ENCODE peak calls at places on chromosomes 2 and 18, in four cellular contexts. G is WTC11, D is HepG2, X is K562. I is an unnamed sample.

GRCh38 chr2:1046067-1046466 is 95.4 kb downstream of the SNTG2 start:
- DNase-seq in G (no peak), D (no peak), X (no peak), I (no peak)

GRCh38 chr18:32772580-32773186 is at the start of gene KLHL14:
- DNase-seq in G (no peak), D (no peak), X (no peak), I (no peak)

GRCh38 chr2:236712304-236712703 is 142.7 kb downstream of the ACKR3 start:
- DNase-seq in G (no peak), D (no peak), X (no peak), I (no peak)

GRCh38 chr18:35406666-35407065 is 29.5 kb upstream of the ZNF396 start:
- DNase-seq in G (no peak), D (no peak), X (no peak), I (no peak)

GRCh38 chr2:85997016-85997970 is 108.4 kb downstream of the POLR1A start:
- DNase-seq in G (no peak), D (no peak), X (peak), I (no peak)

GRCh38 chr2:207231106-207231860 is 65.5 kb upstream of the KLF7 start:
- DNase-seq in G (no peak), D (no peak), X (no peak), I (no peak)

GRCh38 chr2:164967781-164968228 is 12.5 kb upstream of the SLC38A11 start:
- DNase-seq in G (no peak), D (no peak), X (no peak), I (no peak)

GRCh38 chr18:50281295-50281971 is at the start of gene MBD1:
- DNase-seq in G (peak), D (peak), X (peak), I (peak)

GRCh38 chr2:108224022-108224421 is 15.7 kb upstream of the SULT1C3 start:
- DNase-seq in G (no peak), D (no peak), X (no peak), I (no peak)

GRCh38 chr18:46167971-46168370 is 63.8 kb downstream of the HAUS1 start:
- DNase-seq in G (no peak), D (no peak), X (no peak), I (no peak)

GRCh38 chr2:37443082-37443481 is 98.7 kb downstream of the QPCT start:
- DNase-seq in G (no peak), D (no peak), X (no peak), I (no peak)

GRCh38 chr2:57701391-57701791 is 345.2 kb upstream of the VRK2 start:
- DNase-seq in G (no peak), D (no peak), X (no peak), I (no peak)

GRCh38 chr18:55001625-55002024 is 42.4 kb upstream of the CCDC68 start:
- DNase-seq in G (no peak), D (no peak), X (no peak), I (no peak)

GRCh38 chr2:66828876-66829275 is 394.0 kb downstream of the MEIS1 start:
- DNase-seq in G (no peak), D (no peak), X (no peak), I (no peak)

GRCh38 chr2:208363485-208363884 is 43.1 kb upstream of the PTH2R start:
- DNase-seq in G (no peak), D (no peak), X (no peak), I (no peak)

GRCh38 chr2:233029321-233029720 is 3.2 kb upstream of the NEU2 start:
- DNase-seq in G (no peak), D (no peak), X (no peak), I (no peak)

GRCh38 chr2:53353372-53354111 is 414.1 kb upstream of the CHAC2 start:
- DNase-seq in G (no peak), D (no peak), X (no peak), I (no peak)

GRCh38 chr2:109660046-109660860 is 46.1 kb downstream of the SOWAHC start:
- DNase-seq in G (no peak), D (peak), X (no peak), I (no peak)

GRCh38 chr2:236608308-236608564 is 38.6 kb downstream of the ACKR3 start:
- DNase-seq in G (no peak), D (no peak), X (no peak), I (peak)

GRCh38 chr2:96342085-96342484 is 6.5 kb downstream of the NCAPH start:
- DNase-seq in G (no peak), D (peak), X (no peak), I (no peak)

GRCh38 chr2:239714116-239714515 is 311.0 kb downstream of the NDUFA10 start:
- DNase-seq in G (no peak), D (no peak), X (no peak), I (no peak)

GRCh38 chr2:105546623-105546964 is 147.7 kb upstream of the FHL2 start:
- DNase-seq in G (no peak), D (no peak), X (no peak), I (no peak)

GRCh38 chr2:105544591-105545377 is 145.9 kb upstream of the FHL2 start:
- DNase-seq in G (no peak), D (no peak), X (no peak), I (no peak)

GRCh38 chr2:105541189-105542050 is 142.6 kb upstream of the FHL2 start:
- DNase-seq in G (no peak), D (no peak), X (no peak), I (no peak)

GRCh38 chr2:105540642-105541041 is 141.8 kb upstream of the FHL2 start:
- DNase-seq in G (no peak), D (no peak), X (no peak), I (no peak)

GRCh38 chr2:105545731-105546622 is 147.1 kb upstream of the FHL2 start:
- DNase-seq in G (peak), D (peak), X (peak), I (peak)
- TF ChIP-seq FOXJ3 in G (no peak), D (no peak), X (no peak), I (no peak)

GRCh38 chr2:24594283-24594682 is 103.2 kb downstream of the NCOA1 start:
- DNase-seq in G (no peak), D (no peak), X (no peak), I (no peak)
- TF ChIP-seq FOXJ3 in G (no peak), D (no peak), X (no peak), I (no peak)

GRCh38 chr2:105125920-105126319 is 88.1 kb downstream of the MRPS9 start:
- DNase-seq in G (peak), D (no peak), X (no peak), I (no peak)
- TF ChIP-seq FOXJ3 in G (no peak), D (no peak), X (no peak), I (no peak)

GRCh38 chr2:225379861-225380260 is 19.6 kb upstream of the NYAP2 start:
- DNase-seq in G (no peak), D (no peak), X (no peak), I (no peak)
- TF ChIP-seq FOXJ3 in G (no peak), D (no peak), X (no peak), I (no peak)

DNA sequence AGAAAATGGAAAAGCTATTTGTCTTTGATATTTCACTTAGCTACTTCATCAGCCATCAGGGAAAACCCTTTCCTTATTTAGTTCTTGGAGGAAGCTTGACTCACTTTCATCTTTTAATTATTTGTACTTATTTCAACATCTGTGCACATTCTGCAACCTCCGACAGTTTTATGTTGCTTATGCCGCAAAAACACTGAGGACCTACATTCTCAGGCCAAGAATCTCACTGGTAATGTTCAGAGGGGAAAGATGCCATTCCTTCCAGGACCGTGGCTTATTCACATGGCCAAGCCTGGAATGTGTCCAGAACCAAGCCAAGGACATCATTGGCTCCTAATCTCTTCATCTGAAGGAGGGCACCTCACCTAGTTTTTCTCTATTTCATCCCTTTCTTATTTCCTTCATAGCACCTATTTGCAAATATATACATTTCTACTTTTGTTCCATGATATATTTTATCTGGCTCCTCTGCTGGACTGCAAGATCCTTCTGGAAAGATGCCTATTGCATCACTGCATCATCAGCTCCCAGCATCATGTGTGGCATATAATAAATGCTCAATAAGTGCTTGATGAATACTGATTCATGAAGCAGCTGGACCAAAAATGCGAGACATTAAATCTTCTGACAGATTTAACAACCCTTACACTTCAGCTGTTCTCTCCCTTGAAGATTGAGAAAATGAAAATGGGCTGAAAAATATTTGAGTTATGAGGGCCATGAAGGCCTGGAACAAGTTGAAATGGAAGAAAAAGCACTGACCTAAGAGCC is 377.1 kb downstream of the TNS1 start:
- DNase-seq in G (no peak), D (no peak), X (no peak), I (no peak)
- TF ChIP-seq FOXJ3 in G (no peak), D (no peak), X (no peak), I (no peak)

GRCh38 chr18:3713166-3713565 is 263.2 kb downstream of the TGIF1 start:
- DNase-seq in G (no peak), D (no peak), X (no peak), I (no peak)

GRCh38 chr18:3712485-3712884 is 262.5 kb downstream of the TGIF1 start:
- DNase-seq in G (no peak), D (no peak), X (no peak), I (no peak)

GRCh38 chr18:3706279-3707097 is 256.5 kb downstream of the TGIF1 start:
- DNase-seq in G (no peak), D (no peak), X (peak), I (no peak)

GRCh38 chr18:3710712-3711269 is 260.8 kb downstream of the TGIF1 start:
- DNase-seq in G (no peak), D (no peak), X (peak), I (peak)

DNA sequence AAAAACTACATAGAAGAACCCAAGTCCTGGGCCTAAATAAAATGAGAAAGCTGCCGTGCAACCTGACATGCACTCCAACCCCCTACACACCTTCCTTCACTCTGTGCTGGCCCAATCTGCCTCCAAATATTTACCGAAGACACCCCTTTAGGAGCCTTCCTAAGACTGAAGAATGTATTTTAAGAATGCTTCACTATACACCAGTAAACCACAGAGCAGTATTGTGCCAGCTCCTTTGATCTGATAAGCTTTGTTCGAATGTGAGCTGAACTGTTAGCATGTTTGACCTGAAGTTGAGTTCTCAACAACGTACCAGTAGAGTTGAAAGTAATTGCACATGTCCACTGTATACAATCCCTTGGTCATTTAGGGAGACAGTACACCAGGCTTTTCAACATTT is 259.2 kb downstream of the TGIF1 start:
- DNase-seq in G (no peak), D (no peak), X (no peak), I (no peak)
- TF ChIP-seq FOXJ3 in G (no peak), D (no peak), X (no peak), I (no peak)

GRCh38 chr2:130790808-130791616 is 35.7 kb downstream of the AMER3 start:
- DNase-seq in G (no peak), D (no peak), X (no peak), I (no peak)
- TF ChIP-seq FOXJ3 in G (no peak), D (no peak), X (no peak), I (no peak)

GRCh38 chr2:44707945-44708645 is 233.4 kb upstream of the SIX3 start:
- DNase-seq in G (no peak), D (no peak), X (no peak), I (no peak)
- TF ChIP-seq FOXJ3 in G (no peak), D (no peak), X (no peak), I (no peak)